ENCODE peak calls at places on chromosomes 1 and 21, in seven cellular contexts. One of them, this sample, is unnamed.

GRCh38 chr1:55402676-55403464 is 187.7 kb upstream of the USP24 start:
- DNase-seq in NCI-H345: no peak
- DNase-seq in HTR-8/SVneo: no peak
- DNase-seq in amniotic stem cell: peak
- DNase-seq in ecto neural progenitor cell: no peak
- DNase-seq in pulmonary artery endothelial cell: no peak
- DNase-seq in HCT116: no peak
- DNase-seq in this sample: peak

GRCh38 chr1:110674337-110675059 is at the start of gene KCNA3:
- DNase-seq in NCI-H345: peak
- DNase-seq in HTR-8/SVneo: no peak
- DNase-seq in amniotic stem cell: no peak
- DNase-seq in ecto neural progenitor cell: peak
- DNase-seq in pulmonary artery endothelial cell: no peak
- DNase-seq in HCT116: no peak
- DNase-seq in this sample: no peak

GRCh38 chr1:119008483-119009299 is 20.5 kb upstream of the TBX15 start:
- DNase-seq in NCI-H345: peak
- DNase-seq in HTR-8/SVneo: peak
- DNase-seq in amniotic stem cell: peak
- DNase-seq in ecto neural progenitor cell: peak
- DNase-seq in pulmonary artery endothelial cell: peak
- DNase-seq in HCT116: peak
- DNase-seq in this sample: peak

GRCh38 chr1:158329807-158330206 is 1.5 kb downstream of the CD1B start:
- DNase-seq in NCI-H345: no peak
- DNase-seq in HTR-8/SVneo: no peak
- DNase-seq in amniotic stem cell: no peak
- DNase-seq in ecto neural progenitor cell: no peak
- DNase-seq in pulmonary artery endothelial cell: no peak
- DNase-seq in HCT116: no peak
- DNase-seq in this sample: no peak

GRCh38 chr1:205561501-205562203 is 57.2 kb downstream of the CDK18 start:
- DNase-seq in NCI-H345: no peak
- DNase-seq in HTR-8/SVneo: no peak
- DNase-seq in amniotic stem cell: no peak
- DNase-seq in ecto neural progenitor cell: no peak
- DNase-seq in pulmonary artery endothelial cell: no peak
- DNase-seq in HCT116: no peak
- DNase-seq in this sample: no peak

GRCh38 chr1:221576268-221576667 is 165.6 kb downstream of the DUSP10 start:
- DNase-seq in NCI-H345: no peak
- DNase-seq in HTR-8/SVneo: peak
- DNase-seq in amniotic stem cell: no peak
- DNase-seq in ecto neural progenitor cell: no peak
- DNase-seq in pulmonary artery endothelial cell: no peak
- DNase-seq in HCT116: no peak
- DNase-seq in this sample: peak

GRCh38 chr1:157626099-157626498 is 28.2 kb upstream of the FCRL4 start:
- DNase-seq in NCI-H345: no peak
- DNase-seq in HTR-8/SVneo: no peak
- DNase-seq in amniotic stem cell: no peak
- DNase-seq in ecto neural progenitor cell: no peak
- DNase-seq in pulmonary artery endothelial cell: no peak
- DNase-seq in HCT116: peak
- DNase-seq in this sample: no peak

GRCh38 chr21:38913120-38913975 is 107.6 kb downstream of the ETS2 start:
- DNase-seq in NCI-H345: peak
- DNase-seq in HTR-8/SVneo: no peak
- DNase-seq in amniotic stem cell: no peak
- DNase-seq in ecto neural progenitor cell: peak
- DNase-seq in pulmonary artery endothelial cell: no peak
- DNase-seq in HCT116: peak
- DNase-seq in this sample: no peak

GRCh38 chr1:61378498-61379180 is 296.3 kb downstream of the NFIA start:
- DNase-seq in NCI-H345: no peak
- DNase-seq in HTR-8/SVneo: no peak
- DNase-seq in amniotic stem cell: no peak
- DNase-seq in ecto neural progenitor cell: no peak
- DNase-seq in pulmonary artery endothelial cell: no peak
- DNase-seq in HCT116: no peak
- DNase-seq in this sample: no peak

GRCh38 chr1:18234790-18235242 is 127.2 kb downstream of the IGSF21 start:
- DNase-seq in NCI-H345: peak
- DNase-seq in HTR-8/SVneo: peak
- DNase-seq in amniotic stem cell: no peak
- DNase-seq in ecto neural progenitor cell: peak
- DNase-seq in pulmonary artery endothelial cell: no peak
- DNase-seq in HCT116: peak
- DNase-seq in this sample: peak

This sample was measured in HFFc6.